ENCODE peak calls at places on chromosomes 12 and 14, in ten cellular contexts. O, J, U, G, V, Z, I, E, W and R are unnamed samples.

GRCh38 chr12:75533239-75533638 is 21.8 kb upstream of the KRR1 start:
- DNase-seq in O (no peak), J (no peak), U (no peak), G (no peak), V (no peak), Z (no peak), I (no peak), E (no peak), W (no peak), R (no peak)

GRCh38 chr12:108173160-108173559 is 44.1 kb downstream of the WSCD2 start:
- DNase-seq in O (no peak), J (no peak), U (no peak), G (peak), V (no peak), Z (no peak), I (no peak), E (no peak), W (no peak), R (no peak)

GRCh38 chr14:69328317-69328716 is 68.4 kb downstream of the GALNT16 start:
- DNase-seq in O (no peak), J (no peak), U (no peak), G (no peak), V (no peak), Z (no peak), I (no peak), E (no peak), W (no peak), R (no peak)

GRCh38 chr12:8692573-8692972 is 5.2 kb upstream of the RIMKLB start:
- DNase-seq in O (no peak), J (peak), U (peak), G (peak), V (no peak), Z (no peak), I (peak), E (peak), W (peak), R (no peak)

GRCh38 chr14:29444216-29444615 is 483.4 kb downstream of the PRKD1 start:
- DNase-seq in O (no peak), J (no peak), U (no peak), G (no peak), V (no peak), Z (no peak), I (no peak), E (no peak), W (no peak), R (no peak)

GRCh38 chr12:8860165-8860961 is 37.9 kb downstream of the A2ML1 start:
- DNase-seq in O (no peak), J (peak), U (peak), G (peak), V (peak), Z (peak), I (peak), E (peak), W (peak), R (peak)

GRCh38 chr12:40382217-40382616 is 157.4 kb downstream of the LRRK2 start:
- DNase-seq in O (no peak), J (no peak), U (no peak), G (peak), V (no peak), Z (no peak), I (no peak), E (no peak), W (no peak), R (no peak)

GRCh38 chr12:42564540-42564939 is 25.0 kb downstream of the PRICKLE1 start:
- DNase-seq in O (no peak), J (peak), U (no peak), G (no peak), V (no peak), Z (no peak), I (no peak), E (no peak), W (peak), R (no peak)

GRCh38 chr14:81529391-81529790 is 4.3 kb downstream of the SEL1L start:
- DNase-seq in O (no peak), J (peak), U (no peak), G (no peak), V (no peak), Z (no peak), I (no peak), E (peak), W (peak), R (no peak)

GRCh38 chr12:13183621-13184020 is 12.9 kb upstream of the EMP1 start:
- DNase-seq in O (no peak), J (peak), U (no peak), G (no peak), V (no peak), Z (peak), I (no peak), E (no peak), W (peak), R (no peak)

GRCh38 chr12:110245278-110245868 is 35.7 kb upstream of the ATP2A2 start:
- DNase-seq in O (peak), J (peak), U (no peak), G (peak), V (peak), Z (no peak), I (no peak), E (no peak), W (no peak), R (peak)

GRCh38 chr12:120468271-120468845 is 1.2 kb downstream of the SRSF9 start:
- DNase-seq in O (no peak), J (peak), U (peak), G (peak), V (peak), Z (peak), I (peak), E (peak), W (peak), R (peak)

GRCh38 chr14:61608245-61609142 is 86.8 kb upstream of the HIF1A start:
- DNase-seq in O (no peak), J (peak), U (no peak), G (no peak), V (no peak), Z (no peak), I (no peak), E (peak), W (peak), R (no peak)

GRCh38 chr12:75908961-75909699 is 122.4 kb downstream of the PHLDA1 start:
- DNase-seq in O (peak), J (peak), U (peak), G (no peak), V (peak), Z (no peak), I (peak), E (peak), W (peak), R (peak)

GRCh38 chr12:32679910-32680217 is 763 bp downstream of the DNM1L start:
- DNase-seq in O (no peak), J (no peak), U (no peak), G (no peak), V (no peak), Z (no peak), I (no peak), E (no peak), W (no peak), R (no peak)

GRCh38 chr12:77746108-77746507 is 84.6 kb upstream of the NAV3 start:
- DNase-seq in O (no peak), J (peak), U (no peak), G (no peak), V (no peak), Z (no peak), I (no peak), E (peak), W (peak), R (no peak)

GRCh38 chr12:33044447-33044846 is 147.9 kb upstream of the PKP2 start:
- DNase-seq in O (no peak), J (no peak), U (no peak), G (no peak), V (no peak), Z (no peak), I (no peak), E (no peak), W (no peak), R (no peak)

GRCh38 chr12:113071427-113072112 is 15.0 kb downstream of the DTX1 start:
- DNase-seq in O (no peak), J (no peak), U (no peak), G (no peak), V (no peak), Z (no peak), I (no peak), E (no peak), W (no peak), R (peak)

GRCh38 chr12:105906545-105906944 is 232.2 kb downstream of the NUAK1 start:
- DNase-seq in O (no peak), J (no peak), U (no peak), G (no peak), V (no peak), Z (peak), I (no peak), E (peak), W (no peak), R (no peak)

GRCh38 chr12:120670667-120671066 is 16.3 kb upstream of the MLEC start:
- DNase-seq in O (no peak), J (no peak), U (no peak), G (no peak), V (no peak), Z (no peak), I (no peak), E (no peak), W (no peak), R (no peak)

GRCh38 chr14:64841772-64842490 is 37.8 kb downstream of the SPTB start:
- DNase-seq in O (no peak), J (no peak), U (peak), G (no peak), V (no peak), Z (no peak), I (no peak), E (no peak), W (no peak), R (no peak)

GRCh38 chr12:16607895-16608294 is 1.9 kb upstream of the LMO3 start:
- DNase-seq in O (no peak), J (no peak), U (no peak), G (no peak), V (no peak), Z (no peak), I (no peak), E (no peak), W (no peak), R (peak)

GRCh38 chr12:120640840-120641833 is 711 bp downstream of the CABP1 start:
- DNase-seq in O (no peak), J (peak), U (peak), G (peak), V (peak), Z (peak), I (peak), E (peak), W (peak), R (peak)

GRCh38 chr12:94898388-94898787 is 105.1 kb downstream of the NDUFA12 start:
- DNase-seq in O (no peak), J (peak), U (no peak), G (peak), V (no peak), Z (no peak), I (no peak), E (peak), W (no peak), R (no peak)

GRCh38 chr14:101113835-101114725 is 210.6 kb upstream of the RTL1 start:
- DNase-seq in O (peak), J (no peak), U (no peak), G (no peak), V (no peak), Z (no peak), I (no peak), E (no peak), W (no peak), R (peak)

GRCh38 chr12:47410383-47410782 is 295.4 kb downstream of the RPAP3 start:
- DNase-seq in O (no peak), J (no peak), U (no peak), G (no peak), V (no peak), Z (no peak), I (no peak), E (no peak), W (no peak), R (no peak)

GRCh38 chr14:94656043-94656442 is 43.9 kb downstream of the SERPINA3 start:
- DNase-seq in O (no peak), J (no peak), U (no peak), G (no peak), V (no peak), Z (no peak), I (no peak), E (no peak), W (no peak), R (no peak)

GRCh38 chr14:81400852-81401251 is 728 bp upstream of the STON2 start:
- DNase-seq in O (peak), J (peak), U (peak), G (peak), V (peak), Z (peak), I (peak), E (peak), W (peak), R (peak)

GRCh38 chr14:36767603-36768281 is 106.1 kb downstream of the PAX9 start:
- DNase-seq in O (no peak), J (no peak), U (no peak), G (peak), V (no peak), Z (peak), I (no peak), E (no peak), W (no peak), R (no peak)

GRCh38 chr14:33280646-33281045 is 342.0 kb downstream of the NPAS3 start:
- DNase-seq in O (no peak), J (peak), U (no peak), G (no peak), V (no peak), Z (no peak), I (no peak), E (no peak), W (no peak), R (no peak)

GRCh38 chr14:97603201-97603600 is 806.0 kb downstream of the VRK1 start:
- DNase-seq in O (no peak), J (no peak), U (no peak), G (no peak), V (no peak), Z (no peak), I (no peak), E (no peak), W (no peak), R (no peak)

GRCh38 chr12:107152331-107152730 is 59.0 kb upstream of the CRY1 start:
- DNase-seq in O (no peak), J (no peak), U (no peak), G (no peak), V (no peak), Z (no peak), I (no peak), E (no peak), W (peak), R (no peak)

GRCh38 chr14:93929048-93929535 is 1.9 kb downstream of the FAM181A start:
- DNase-seq in O (no peak), J (no peak), U (no peak), G (no peak), V (no peak), Z (no peak), I (no peak), E (no peak), W (no peak), R (no peak)

GRCh38 chr12:102440109-102440405 is 40.3 kb downstream of the IGF1 start:
- DNase-seq in O (no peak), J (no peak), U (no peak), G (no peak), V (no peak), Z (no peak), I (no peak), E (no peak), W (no peak), R (no peak)

DNA sequence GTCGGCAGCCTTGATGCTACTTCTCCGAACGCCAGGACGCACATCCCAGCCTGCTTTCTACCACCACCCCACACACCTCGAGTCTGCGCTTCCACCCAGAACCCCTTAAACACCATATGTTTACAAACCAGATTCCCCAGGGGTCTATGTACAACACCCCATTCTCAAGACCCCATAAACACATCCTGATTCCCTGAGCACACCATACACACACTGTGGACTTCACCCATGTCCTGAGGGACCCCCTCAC is 738 bp downstream of the TTC7B start:
- DNase-seq in O (no peak), J (no peak), U (no peak), G (no peak), V (no peak), Z (no peak), I (no peak), E (no peak), W (no peak), R (no peak)
- H3K4me3 ChIP-seq in O (peak), J (peak), U (peak), G (peak), V (peak), Z (no peak), I (peak), E (peak), W (peak), R (peak)

GRCh38 chr14:31205681-31206535 is 1.7 kb downstream of the HECTD1 start:
- DNase-seq in O (no peak), J (peak), U (no peak), G (no peak), V (peak), Z (no peak), I (peak), E (peak), W (peak), R (no peak)

GRCh38 chr14:31203414-31203742 is 4.2 kb downstream of the HECTD1 start:
- DNase-seq in O (no peak), J (no peak), U (no peak), G (no peak), V (no peak), Z (no peak), I (no peak), E (no peak), W (no peak), R (no peak)

GRCh38 chr14:31207287-31207745 is 277 bp downstream of the HECTD1 start:
- DNase-seq in O (peak), J (no peak), U (no peak), G (no peak), V (no peak), Z (peak), I (no peak), E (no peak), W (no peak), R (no peak)

GRCh38 chr14:31206536-31207286 is 882 bp downstream of the HECTD1 start:
- DNase-seq in O (no peak), J (no peak), U (no peak), G (peak), V (peak), Z (no peak), I (peak), E (peak), W (no peak), R (peak)

DNA sequence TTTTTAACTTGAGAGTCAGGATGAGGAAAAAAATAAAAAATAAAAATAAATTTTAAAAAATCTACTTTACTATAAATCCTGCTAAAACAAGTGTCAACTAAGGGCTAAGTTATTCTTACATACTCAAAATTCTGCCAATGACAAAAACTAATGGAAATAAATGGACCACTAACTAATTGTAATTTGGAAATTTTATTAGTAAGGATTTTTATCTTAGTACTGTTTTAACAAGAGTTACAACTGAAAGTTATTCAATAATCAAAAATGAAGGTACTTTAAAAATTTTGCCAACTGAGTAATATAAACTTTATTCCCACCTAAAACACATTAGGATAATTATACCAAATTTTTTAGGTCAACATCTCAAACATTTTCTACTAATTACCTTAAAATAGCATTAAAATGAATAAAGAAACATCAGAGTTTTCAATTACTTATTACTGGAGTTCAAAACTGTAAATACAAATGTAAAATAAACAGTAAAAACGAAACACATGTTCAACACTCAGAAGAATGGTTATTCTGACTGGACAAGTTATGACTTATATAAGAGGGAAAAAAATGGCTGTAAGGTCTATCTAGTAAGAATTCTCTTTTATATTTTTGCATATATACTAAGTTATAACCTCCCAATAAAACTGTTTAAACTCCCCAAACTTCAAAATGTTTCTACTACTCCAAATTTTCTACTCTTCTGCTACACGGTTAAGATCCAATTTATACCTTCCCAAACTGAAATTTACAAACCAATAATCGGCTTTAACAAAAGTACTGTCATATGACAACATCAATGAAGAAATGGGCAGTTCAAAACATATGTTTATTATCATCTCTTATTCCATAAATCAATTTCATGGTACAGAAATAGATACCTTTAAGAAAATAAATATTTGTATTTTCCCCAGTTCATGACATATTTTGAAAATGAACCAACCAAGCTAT is 2.7 kb downstream of the HECTD1 start:
- DNase-seq in O (no peak), J (no peak), U (no peak), G (no peak), V (no peak), Z (no peak), I (no peak), E (no peak), W (no peak), R (no peak)
- H3K4me3 ChIP-seq in O (peak), J (peak), U (no peak), G (peak), V (peak), Z (peak), I (peak), E (peak), W (no peak), R (no peak)

DNA sequence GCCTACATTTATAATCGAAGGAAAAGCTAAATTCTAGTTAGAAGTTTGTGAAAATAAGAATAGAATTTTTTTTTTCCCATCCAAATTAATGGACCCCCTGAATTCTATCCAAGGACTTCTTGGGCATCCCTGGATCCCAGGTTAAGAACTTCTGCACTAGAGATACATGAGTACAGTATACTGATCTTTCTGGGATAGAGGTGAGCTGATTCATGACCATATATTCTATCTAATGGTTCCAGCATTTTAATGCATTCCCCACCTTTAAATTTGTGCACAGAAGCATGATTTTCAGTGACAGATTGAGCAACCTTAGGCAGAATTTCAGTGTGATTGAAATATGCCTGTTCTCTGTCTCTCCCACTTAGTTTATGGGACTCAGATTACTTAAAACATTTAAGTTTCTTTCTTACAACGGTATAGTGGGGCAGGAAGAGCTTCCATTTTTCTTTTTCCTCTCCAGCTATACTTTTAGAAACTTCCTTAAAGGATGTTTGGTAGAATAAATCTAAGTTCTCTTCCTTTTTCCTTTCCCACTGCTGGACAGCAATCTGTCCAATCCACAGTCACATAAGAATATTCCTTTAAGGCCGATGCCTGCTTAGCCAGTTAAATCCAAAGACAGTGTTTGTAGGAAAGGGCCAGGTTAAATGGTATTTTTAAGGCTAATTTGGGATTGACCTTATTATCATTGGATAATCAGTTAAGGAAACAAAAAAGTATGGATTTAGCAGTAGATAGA is 6.7 kb downstream of the MDM2 start:
- DNase-seq in O (no peak), J (no peak), U (no peak), G (no peak), V (no peak), Z (no peak), I (no peak), E (no peak), W (no peak), R (no peak)
- H3K4me3 ChIP-seq in O (no peak), J (no peak), U (no peak), G (no peak), V (no peak), Z (no peak), I (no peak), E (no peak), W (no peak), R (no peak)

DNA sequence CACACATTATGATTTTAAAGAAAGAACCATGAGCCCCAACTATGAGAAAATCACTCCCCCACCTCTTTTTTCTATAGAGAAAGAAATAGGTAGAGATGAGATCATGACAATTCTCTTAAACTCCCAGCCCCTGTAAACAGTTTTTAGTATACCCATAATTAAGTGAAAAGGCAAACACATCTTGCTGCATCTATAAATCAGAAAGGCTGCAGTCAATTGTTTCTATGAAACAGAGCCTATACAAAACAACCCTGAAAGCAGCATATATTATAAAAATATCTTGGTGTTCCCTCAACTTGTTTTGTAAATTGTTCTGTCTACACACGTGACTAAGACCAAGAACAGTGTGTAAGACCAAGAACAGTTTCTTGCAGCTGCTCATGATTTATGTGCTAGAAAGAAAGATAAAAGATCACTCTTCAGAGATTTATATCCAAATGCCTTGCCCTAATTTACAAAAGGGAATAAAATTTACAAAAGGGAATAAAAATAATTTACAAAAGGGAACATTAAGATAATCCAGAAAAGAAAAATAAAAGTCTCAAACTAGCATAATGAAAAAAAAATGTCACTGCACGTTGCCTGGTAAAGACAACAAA is 4.8 kb downstream of the KITLG start:
- DNase-seq in O (no peak), J (peak), U (no peak), G (no peak), V (no peak), Z (no peak), I (no peak), E (no peak), W (no peak), R (no peak)
- H3K4me3 ChIP-seq in O (no peak), J (no peak), U (no peak), G (no peak), V (no peak), Z (no peak), I (no peak), E (no peak), W (no peak), R (no peak)